ENCODE peak calls at places on chromosomes 12 and 14, in five cellular contexts. U is H1, T is HCT116, A is HepG2, M is GM12878. N is an unnamed sample.

GRCh38 chr12:131620946-131621681 is 89.8 kb upstream of the SFSWAP start:
- DNase-seq in U (no peak), T (no peak), A (no peak), M (no peak), N (no peak)

GRCh38 chr14:71431169-71431525 is 501.1 kb upstream of the RGS6 start:
- DNase-seq in U (no peak), T (no peak), A (no peak), M (no peak), N (no peak)

GRCh38 chr12:112906712-112907414 is at the start of gene OAS1:
- DNase-seq in U (no peak), T (no peak), A (peak), M (peak), N (no peak)

GRCh38 chr12:86551146-86551571 is 295.0 kb upstream of the MGAT4C start:
- DNase-seq in U (no peak), T (no peak), A (no peak), M (no peak), N (no peak)

GRCh38 chr12:130124106-130124505 is 38.2 kb upstream of the FZD10 start:
- DNase-seq in U (no peak), T (no peak), A (no peak), M (no peak), N (no peak)

GRCh38 chr12:66964629-66965028 is 285.8 kb upstream of the GRIP1 start:
- DNase-seq in U (no peak), T (no peak), A (no peak), M (no peak), N (no peak)

GRCh38 chr12:121240484-121241202 is 30.7 kb downstream of the P2RX4 start:
- DNase-seq in U (peak), T (no peak), A (no peak), M (no peak), N (peak)

GRCh38 chr12:11497995-11498394 is 102.6 kb upstream of the PRB2 start:
- DNase-seq in U (no peak), T (no peak), A (no peak), M (peak), N (no peak)

GRCh38 chr14:72701610-72702009 is 192.3 kb downstream of the DPF3 start:
- DNase-seq in U (no peak), T (no peak), A (no peak), M (no peak), N (no peak)

GRCh38 chr12:17528394-17528793 is 561.6 kb downstream of the RERGL start:
- DNase-seq in U (no peak), T (no peak), A (no peak), M (no peak), N (no peak)

GRCh38 chr14:67816326-67817009 is at the start of gene ZFYVE26:
- DNase-seq in U (peak), T (peak), A (peak), M (peak), N (peak)

GRCh38 chr12:105378821-105379400 is 48.4 kb downstream of the C12orf75 start:
- DNase-seq in U (peak), T (no peak), A (peak), M (no peak), N (no peak)

GRCh38 chr14:52063107-52063506 is 5.8 kb downstream of the NID2 start:
- DNase-seq in U (no peak), T (no peak), A (no peak), M (no peak), N (no peak)

GRCh38 chr12:13343380-13343779 is 146.9 kb downstream of the EMP1 start:
- DNase-seq in U (no peak), T (peak), A (no peak), M (no peak), N (no peak)

GRCh38 chr12:104652910-104653309 is 196.2 kb downstream of the CHST11 start:
- DNase-seq in U (no peak), T (no peak), A (no peak), M (no peak), N (no peak)

GRCh38 chr14:39491134-39491541 is 58.9 kb upstream of the FBXO33 start:
- DNase-seq in U (peak), T (peak), A (peak), M (no peak), N (peak)

GRCh38 chr12:1517007-1517406 is 77.4 kb downstream of the FBXL14 start:
- DNase-seq in U (peak), T (no peak), A (peak), M (no peak), N (no peak)

GRCh38 chr12:129067482-129067881 is 214.2 kb downstream of the GLT1D1 start:
- DNase-seq in U (no peak), T (no peak), A (no peak), M (no peak), N (no peak)

GRCh38 chr12:53695148-53696138 is 19.6 kb upstream of the ATP5MC2 start:
- DNase-seq in U (peak), T (peak), A (no peak), M (no peak), N (peak)

GRCh38 chr12:109735825-109736551 is 22.4 kb downstream of the FAM222A start:
- DNase-seq in U (peak), T (no peak), A (no peak), M (no peak), N (no peak)

GRCh38 chr12:74526535-74526934 is 11.1 kb upstream of the ATXN7L3B start:
- DNase-seq in U (no peak), T (no peak), A (no peak), M (no peak), N (no peak)

GRCh38 chr12:90174198-90174510 is 465.5 kb upstream of the ATP2B1 start:
- DNase-seq in U (no peak), T (peak), A (no peak), M (peak), N (no peak)

GRCh38 chr12:80877706-80878384 is 59.9 kb downstream of the LIN7A start:
- DNase-seq in U (no peak), T (no peak), A (no peak), M (no peak), N (no peak)

GRCh38 chr12:121238604-121239334 is 28.8 kb downstream of the P2RX4 start:
- DNase-seq in U (no peak), T (no peak), A (no peak), M (no peak), N (no peak)

GRCh38 chr14:54512393-54512792 is 2.7 kb downstream of the CGRRF1 start:
- DNase-seq in U (no peak), T (no peak), A (no peak), M (no peak), N (no peak)

GRCh38 chr14:99562848-99563748 is 40.9 kb downstream of the CCDC85C start:
- DNase-seq in U (peak), T (no peak), A (peak), M (no peak), N (peak)

GRCh38 chr12:88750867-88751543 is 170.7 kb upstream of the KITLG start:
- DNase-seq in U (no peak), T (no peak), A (no peak), M (no peak), N (no peak)

GRCh38 chr12:54381136-54381535 is 3.4 kb downstream of the ZNF385A start:
- DNase-seq in U (no peak), T (no peak), A (no peak), M (no peak), N (no peak)

GRCh38 chr12:2963760-2964292 is 4.6 kb downstream of the TEAD4 start:
- DNase-seq in U (peak), T (no peak), A (peak), M (no peak), N (no peak)

GRCh38 chr12:69239922-69240624 is 704 bp downstream of the CPSF6 start:
- DNase-seq in U (peak), T (no peak), A (no peak), M (no peak), N (peak)

GRCh38 chr12:116800918-116801317 is 62.8 kb downstream of the RNFT2 start:
- DNase-seq in U (no peak), T (no peak), A (no peak), M (no peak), N (no peak)

GRCh38 chr12:106078358-106079025 is 60.3 kb downstream of the NUAK1 start:
- DNase-seq in U (no peak), T (no peak), A (no peak), M (no peak), N (no peak)

GRCh38 chr14:91135039-91135438 is 21.2 kb downstream of the DGLUCY start:
- DNase-seq in U (no peak), T (no peak), A (no peak), M (no peak), N (no peak)

GRCh38 chr12:26810330-26810729 is 22.7 kb downstream of the ITPR2 start:
- DNase-seq in U (no peak), T (no peak), A (no peak), M (no peak), N (no peak)

GRCh38 chr12:19759229-19759628 is 319.9 kb downstream of the AEBP2 start:
- DNase-seq in U (no peak), T (no peak), A (no peak), M (no peak), N (no peak)

GRCh38 chr14:37586783-37587428 is 8.1 kb downstream of the FOXA1 start:
- DNase-seq in U (no peak), T (no peak), A (no peak), M (no peak), N (no peak)

GRCh38 chr14:77307099-77307496 is 13.6 kb downstream of the POMT2 start:
- DNase-seq in U (no peak), T (no peak), A (peak), M (no peak), N (no peak)

DNA sequence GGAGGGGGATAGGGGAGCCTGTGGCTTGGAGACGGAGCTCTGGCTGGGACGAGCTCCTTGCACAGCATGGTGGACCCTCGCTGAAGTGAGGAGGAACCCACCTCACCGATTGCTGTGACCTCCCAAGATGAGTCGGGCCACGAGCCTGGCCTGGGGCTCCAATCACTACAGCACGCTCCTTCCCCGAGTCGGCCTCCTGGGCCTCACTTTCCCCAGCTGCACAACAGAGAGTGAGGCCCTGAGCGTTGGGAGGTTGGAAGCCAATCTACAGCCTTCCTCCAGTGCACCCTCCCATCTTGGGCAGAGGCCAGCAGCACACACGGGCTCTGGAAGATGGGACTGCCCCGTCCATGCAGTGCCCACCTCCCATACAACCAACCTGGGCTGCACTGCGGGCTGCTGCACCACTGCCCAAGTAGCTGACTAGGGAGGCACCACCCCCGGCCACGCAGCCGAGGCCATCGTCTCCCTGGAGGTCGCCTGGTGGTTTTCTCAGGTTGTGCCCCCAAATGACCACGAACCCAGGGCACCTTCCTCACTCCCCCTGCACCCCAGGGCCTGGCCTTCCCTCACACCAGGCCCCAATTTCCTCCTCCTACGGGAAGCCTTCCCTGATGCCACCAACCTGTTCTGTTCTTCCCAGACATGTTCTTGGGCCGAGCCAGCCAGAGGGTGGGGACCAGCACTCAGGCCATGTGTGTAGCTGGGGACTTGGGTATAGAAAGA is 152.3 kb upstream of the C14orf180 start:
- DNase-seq in U (no peak), T (no peak), A (no peak), M (no peak), N (no peak)
- TF ChIP-seq ATF3 in U (no peak), T (no peak), A (no peak), M (no peak), N (no peak)

DNA sequence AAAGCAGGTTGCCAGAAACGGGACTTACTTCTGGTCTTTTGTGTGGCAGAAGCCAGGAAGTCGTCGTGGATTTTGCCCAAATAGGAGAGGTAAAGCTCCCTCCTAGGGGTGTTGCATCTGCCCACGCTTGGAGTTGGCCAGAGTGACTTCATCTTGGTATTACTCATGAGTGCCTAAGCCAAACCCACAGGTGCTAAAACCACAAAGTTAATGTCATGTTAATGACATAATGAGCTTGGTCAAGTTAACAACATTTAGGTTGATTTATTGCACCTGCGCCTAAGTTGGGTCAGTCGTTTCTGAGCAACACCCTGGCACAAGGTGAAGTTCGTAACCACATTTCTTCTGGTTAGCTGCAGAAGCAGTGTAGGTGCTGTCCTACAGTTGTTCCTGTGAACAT is 225.2 kb downstream of the FUT8 start:
- DNase-seq in U (no peak), T (no peak), A (no peak), M (peak), N (no peak)
- TF ChIP-seq MAX in U (no peak), T (no peak), A (no peak), M (no peak), N (no peak)

GRCh38 chr14:102927346-102927877 is 4.9 kb downstream of the AMN start:
- DNase-seq in U (no peak), T (peak), A (no peak), M (no peak), N (no peak)

GRCh38 chr14:102927878-102928411 is 5.5 kb downstream of the AMN start:
- DNase-seq in U (no peak), T (no peak), A (no peak), M (no peak), N (no peak)

GRCh38 chr14:102930138-102930752 is 7.8 kb downstream of the AMN start:
- DNase-seq in U (peak), T (no peak), A (no peak), M (no peak), N (no peak)

GRCh38 chr14:102929349-102930137 is 7.1 kb downstream of the AMN start:
- DNase-seq in U (peak), T (no peak), A (no peak), M (no peak), N (no peak)

DNA sequence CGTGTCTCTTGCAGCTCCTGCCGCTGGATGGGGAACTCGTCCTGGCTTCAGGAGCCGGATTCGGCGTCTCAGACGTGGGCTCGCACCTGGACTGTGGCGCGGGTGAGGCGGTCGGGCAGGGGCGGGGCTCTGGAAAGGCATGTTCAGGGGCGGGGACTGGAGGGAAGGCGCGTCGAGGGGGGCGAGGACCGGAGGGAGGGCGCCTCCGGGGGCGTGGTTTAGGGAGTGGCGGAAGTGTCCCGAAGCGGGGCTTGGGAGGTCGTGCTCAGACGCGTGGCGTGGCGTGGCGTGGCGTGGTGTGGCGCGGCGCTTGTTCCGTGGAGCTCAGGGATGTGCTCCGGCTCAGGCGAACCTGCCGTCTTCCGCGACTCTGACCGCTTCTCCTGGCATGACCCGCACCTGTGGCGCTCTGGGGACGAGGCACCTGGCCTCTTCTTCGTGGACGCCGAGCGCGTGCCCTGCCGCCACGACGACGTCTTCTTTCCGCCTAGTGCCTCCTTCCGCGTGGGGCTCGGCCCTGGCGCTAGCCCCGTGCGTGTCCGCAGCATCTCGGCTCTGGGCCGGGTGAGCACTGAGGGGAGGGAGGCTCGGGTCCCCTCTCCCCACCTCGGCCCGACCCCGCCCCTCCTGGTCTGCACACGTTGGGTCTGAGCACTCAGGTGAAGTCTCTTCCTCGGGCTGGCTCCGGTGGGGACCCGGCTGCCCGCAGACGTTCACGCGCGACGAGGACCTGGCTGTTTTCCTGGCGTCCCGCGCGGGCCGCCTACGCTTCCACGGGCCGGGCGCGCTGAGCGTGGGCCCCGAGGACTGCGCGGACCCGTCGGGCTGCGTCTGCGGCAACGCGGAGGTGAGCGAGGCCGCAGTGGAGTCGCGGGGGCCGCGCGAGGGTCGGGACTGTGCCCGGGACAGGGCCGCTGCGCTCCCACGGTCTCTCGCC is 6.2 kb downstream of the AMN start:
- DNase-seq in U (peak), T (peak), A (no peak), M (no peak), N (no peak)
- TF ChIP-seq CEBPB in U (no peak), T (no peak), A (no peak), M (no peak), N (no peak)

DNA sequence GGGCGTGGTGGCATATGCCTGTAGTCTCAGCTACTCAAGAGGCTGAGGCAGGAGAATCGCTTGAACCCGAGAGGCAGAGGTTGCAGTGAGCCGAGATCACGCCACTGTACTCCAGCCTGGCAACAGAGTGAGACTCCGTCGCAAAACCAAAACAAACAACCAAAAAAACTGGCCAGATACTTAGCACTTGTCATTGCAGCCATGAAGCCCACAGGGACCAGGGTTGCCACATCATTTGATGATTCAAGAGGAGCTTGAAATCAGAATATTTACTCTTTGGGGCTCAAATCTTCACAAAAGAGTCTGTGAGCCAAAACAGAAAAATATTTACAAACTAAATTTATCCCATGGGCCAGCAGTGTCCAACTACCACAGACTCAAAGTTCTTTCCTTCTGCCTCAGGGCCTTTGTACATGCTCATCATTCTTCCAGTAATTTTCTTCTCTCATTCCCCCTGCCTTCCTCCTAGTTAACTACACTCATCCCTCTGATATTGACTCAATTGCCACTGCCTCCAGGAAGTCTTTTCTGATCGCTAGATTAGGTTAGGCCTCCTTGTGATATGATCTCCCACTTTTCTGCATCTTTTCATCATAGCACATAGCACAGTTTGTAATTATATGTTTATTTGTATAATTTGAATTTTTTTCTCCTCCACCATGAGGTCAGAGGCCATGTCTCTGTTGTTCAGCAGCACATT is 130.8 kb upstream of the PLEKHG7 start:
- DNase-seq in U (no peak), T (no peak), A (no peak), M (no peak), N (no peak)
- TF ChIP-seq ATF3 in U (no peak), T (no peak), A (no peak), M (no peak), N (no peak)

DNA sequence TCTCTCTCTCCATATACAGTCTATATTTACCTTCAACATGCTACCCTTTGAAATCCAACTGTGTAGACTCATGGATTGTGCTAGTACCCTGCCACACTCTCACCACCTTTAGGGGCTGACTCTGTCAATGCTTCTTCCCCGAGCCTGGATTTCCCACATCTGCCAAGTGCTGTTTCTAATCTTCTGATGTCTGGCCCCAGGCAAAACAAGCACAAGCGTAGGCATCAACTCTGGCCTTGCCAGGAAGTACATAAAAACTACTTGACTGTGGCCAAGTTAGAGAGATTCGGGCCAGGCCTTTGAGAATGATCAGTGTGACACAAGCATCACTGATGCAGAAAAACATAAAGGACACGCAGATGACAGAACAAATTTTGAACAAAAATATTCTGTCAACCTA is 291.9 kb downstream of the TRHDE start:
- DNase-seq in U (no peak), T (no peak), A (no peak), M (no peak), N (no peak)
- TF ChIP-seq MAX in U (no peak), T (no peak), A (no peak), M (no peak), N (no peak)

N was measured in K562.